ENCODE peak calls at places on chromosome 4, in six cellular contexts. One of them, this sample, is unnamed.

GRCh38 chr4:25457053-25457715 is 80.1 kb downstream of the ANAPC4 start:
- DNase-seq in HepG2: no peak
- DNase-seq in GM12878: no peak
- DNase-seq in SK-N-SH: no peak
- DNase-seq in H1: no peak
- DNase-seq in K562: no peak
- DNase-seq in this sample: no peak

GRCh38 chr4:7890635-7891393 is 48.8 kb downstream of the AFAP1 start:
- DNase-seq in SK-N-SH: no peak
- DNase-seq in H1: no peak
- DNase-seq in K562: no peak
- DNase-seq in GM12878: no peak
- DNase-seq in HepG2: peak; percentile 56
- DNase-seq in this sample: no peak

GRCh38 chr4:7719354-7720174 is 220.1 kb downstream of the AFAP1 start:
- DNase-seq in GM12878: no peak
- DNase-seq in K562: peak; percentile 58
- DNase-seq in H1: peak; percentile 96
- DNase-seq in SK-N-SH: peak; percentile 96
- DNase-seq in HepG2: peak; percentile 29
- DNase-seq in this sample: peak; percentile 30

GRCh38 chr4:38160487-38161207 is 200.4 kb downstream of the PTTG2 start:
- DNase-seq in K562: no peak
- DNase-seq in HepG2: peak; percentile 98
- DNase-seq in H1: no peak
- DNase-seq in SK-N-SH: no peak
- DNase-seq in GM12878: peak; percentile 69
- DNase-seq in this sample: peak; percentile 61

GRCh38 chr4:60296381-60296780 is 903.7 kb upstream of the ADGRL3 start:
- DNase-seq in SK-N-SH: no peak
- DNase-seq in HepG2: no peak
- DNase-seq in K562: no peak
- DNase-seq in GM12878: no peak
- DNase-seq in H1: no peak
- DNase-seq in this sample: no peak

GRCh38 chr4:108072300-108072699 is 82.6 kb downstream of the HADH start:
- DNase-seq in GM12878: peak; percentile 38
- DNase-seq in SK-N-SH: no peak
- DNase-seq in K562: no peak
- DNase-seq in H1: no peak
- DNase-seq in HepG2: no peak
- DNase-seq in this sample: no peak

GRCh38 chr4:173289351-173289725 is 44.8 kb downstream of the HMGB2 start:
- DNase-seq in HepG2: no peak
- DNase-seq in K562: peak; percentile 62
- DNase-seq in GM12878: no peak
- DNase-seq in H1: no peak
- DNase-seq in SK-N-SH: no peak
- DNase-seq in this sample: no peak

GRCh38 chr4:182083681-182084410 is 159.4 kb upstream of the TENM3 start:
- DNase-seq in H1: peak; percentile 23
- DNase-seq in K562: no peak
- DNase-seq in HepG2: no peak
- DNase-seq in SK-N-SH: no peak
- DNase-seq in GM12878: no peak
- DNase-seq in this sample: no peak

GRCh38 chr4:119136541-119136940 is 909 bp downstream of the MYOZ2 start:
- DNase-seq in H1: no peak
- DNase-seq in HepG2: no peak
- DNase-seq in K562: no peak
- DNase-seq in SK-N-SH: no peak
- DNase-seq in GM12878: no peak
- DNase-seq in this sample: no peak

GRCh38 chr4:13427599-13428325 is 56.4 kb downstream of the RAB28 start:
- DNase-seq in K562: peak; percentile 54
- DNase-seq in GM12878: no peak
- DNase-seq in H1: no peak
- DNase-seq in SK-N-SH: no peak
- DNase-seq in HepG2: no peak
- DNase-seq in this sample: no peak

GRCh38 chr4:88659061-88659889 is 38.4 kb downstream of the NAP1L5 start:
- DNase-seq in H1: no peak
- DNase-seq in GM12878: peak; percentile 9
- DNase-seq in HepG2: peak; percentile 52
- DNase-seq in SK-N-SH: peak; percentile 45
- DNase-seq in K562: peak; percentile 41
- DNase-seq in this sample: peak; percentile 12

GRCh38 chr4:72779256-72779655 is 210.2 kb upstream of the ADAMTS3 start:
- DNase-seq in GM12878: no peak
- DNase-seq in K562: no peak
- DNase-seq in H1: no peak
- DNase-seq in SK-N-SH: no peak
- DNase-seq in HepG2: no peak
- DNase-seq in this sample: no peak

GRCh38 chr4:33649015-33649414 is 2595.3 kb downstream of the ARAP2 start:
- DNase-seq in K562: peak; percentile 5
- DNase-seq in HepG2: no peak
- DNase-seq in GM12878: no peak
- DNase-seq in H1: no peak
- DNase-seq in SK-N-SH: no peak
- DNase-seq in this sample: no peak

GRCh38 chr4:86831262-86832090 is 17.7 kb downstream of the SLC10A6 start:
- DNase-seq in H1: no peak
- DNase-seq in GM12878: no peak
- DNase-seq in K562: no peak
- DNase-seq in HepG2: peak; percentile 1
- DNase-seq in SK-N-SH: no peak
- DNase-seq in this sample: no peak

GRCh38 chr4:38647096-38647819 is 16.7 kb upstream of the KLF3 start:
- DNase-seq in GM12878: no peak
- DNase-seq in SK-N-SH: no peak
- DNase-seq in HepG2: no peak
- DNase-seq in H1: no peak
- DNase-seq in K562: no peak
- DNase-seq in this sample: no peak

GRCh38 chr4:30757357-30757756 is 37.2 kb downstream of the PCDH7 start:
- DNase-seq in HepG2: no peak
- DNase-seq in SK-N-SH: no peak
- DNase-seq in GM12878: no peak
- DNase-seq in K562: peak; percentile 2
- DNase-seq in H1: no peak
- DNase-seq in this sample: no peak

GRCh38 chr4:128323401-128323800 is 35.8 kb upstream of the PGRMC2 start:
- DNase-seq in SK-N-SH: no peak
- DNase-seq in HepG2: no peak
- DNase-seq in GM12878: no peak
- DNase-seq in H1: no peak
- DNase-seq in K562: no peak
- DNase-seq in this sample: no peak

GRCh38 chr4:1550122-1551070 is 133.7 kb downstream of the FAM53A start:
- DNase-seq in HepG2: no peak
- DNase-seq in SK-N-SH: no peak
- DNase-seq in GM12878: no peak
- DNase-seq in K562: no peak
- DNase-seq in H1: no peak
- DNase-seq in this sample: no peak

GRCh38 chr4:175705407-175705806 is 106.7 kb downstream of the GPM6A start:
- DNase-seq in HepG2: no peak
- DNase-seq in SK-N-SH: peak; percentile 11
- DNase-seq in K562: no peak
- DNase-seq in H1: peak; percentile 63
- DNase-seq in GM12878: no peak
- DNase-seq in this sample: no peak
- TF ChIP-seq GABPA in HepG2: no peak
- TF ChIP-seq GABPA in SK-N-SH: no peak
- TF ChIP-seq GABPA in K562: no peak
- TF ChIP-seq GABPA in H1: no peak
- TF ChIP-seq GABPA in GM12878: no peak
- TF ChIP-seq GABPA in this sample: no peak

GRCh38 chr4:78518551-78518950 is 33.0 kb upstream of the ANXA3 start:
- DNase-seq in HepG2: no peak
- DNase-seq in K562: no peak
- DNase-seq in GM12878: no peak
- DNase-seq in SK-N-SH: no peak
- DNase-seq in H1: no peak
- DNase-seq in this sample: no peak

GRCh38 chr4:78519962-78520361 is 31.6 kb upstream of the ANXA3 start:
- DNase-seq in H1: no peak
- DNase-seq in HepG2: no peak
- DNase-seq in SK-N-SH: no peak
- DNase-seq in GM12878: no peak
- DNase-seq in K562: no peak
- DNase-seq in this sample: no peak

GRCh38 chr4:78513411-78513975 is 38.1 kb upstream of the ANXA3 start:
- DNase-seq in K562: no peak
- DNase-seq in GM12878: no peak
- DNase-seq in SK-N-SH: no peak
- DNase-seq in HepG2: peak; percentile 74
- DNase-seq in H1: no peak
- DNase-seq in this sample: no peak

GRCh38 chr4:78520808-78521226 is 30.8 kb upstream of the ANXA3 start:
- DNase-seq in GM12878: no peak
- DNase-seq in H1: no peak
- DNase-seq in K562: no peak
- DNase-seq in HepG2: no peak
- DNase-seq in SK-N-SH: no peak
- DNase-seq in this sample: no peak

GRCh38 chr4:78517050-78517652 is 34.4 kb upstream of the ANXA3 start:
- DNase-seq in GM12878: no peak
- DNase-seq in HepG2: peak; percentile 11
- DNase-seq in H1: no peak
- DNase-seq in K562: peak; percentile 45
- DNase-seq in SK-N-SH: peak; percentile 33
- DNase-seq in this sample: no peak
- H3K27ac ChIP-seq in GM12878: no peak overlapping the region
- H3K27ac ChIP-seq in HepG2: no peak overlapping the region
- H3K27ac ChIP-seq in H1: no peak overlapping the region
- H3K27ac ChIP-seq in K562: no peak overlapping the region
- H3K27ac ChIP-seq in SK-N-SH: no peak overlapping the region
- H3K27ac ChIP-seq in this sample: no peak overlapping the region

GRCh38 chr4:138875886-138876608 is 139.5 kb upstream of the NOCT start:
- DNase-seq in HepG2: no peak
- DNase-seq in H1: no peak
- DNase-seq in K562: no peak
- DNase-seq in GM12878: no peak
- DNase-seq in SK-N-SH: no peak
- DNase-seq in this sample: no peak
- TF ChIP-seq GABPA in HepG2: no peak
- TF ChIP-seq GABPA in H1: no peak
- TF ChIP-seq GABPA in K562: no peak
- TF ChIP-seq GABPA in GM12878: no peak
- TF ChIP-seq GABPA in SK-N-SH: no peak
- TF ChIP-seq GABPA in this sample: no peak

DNA sequence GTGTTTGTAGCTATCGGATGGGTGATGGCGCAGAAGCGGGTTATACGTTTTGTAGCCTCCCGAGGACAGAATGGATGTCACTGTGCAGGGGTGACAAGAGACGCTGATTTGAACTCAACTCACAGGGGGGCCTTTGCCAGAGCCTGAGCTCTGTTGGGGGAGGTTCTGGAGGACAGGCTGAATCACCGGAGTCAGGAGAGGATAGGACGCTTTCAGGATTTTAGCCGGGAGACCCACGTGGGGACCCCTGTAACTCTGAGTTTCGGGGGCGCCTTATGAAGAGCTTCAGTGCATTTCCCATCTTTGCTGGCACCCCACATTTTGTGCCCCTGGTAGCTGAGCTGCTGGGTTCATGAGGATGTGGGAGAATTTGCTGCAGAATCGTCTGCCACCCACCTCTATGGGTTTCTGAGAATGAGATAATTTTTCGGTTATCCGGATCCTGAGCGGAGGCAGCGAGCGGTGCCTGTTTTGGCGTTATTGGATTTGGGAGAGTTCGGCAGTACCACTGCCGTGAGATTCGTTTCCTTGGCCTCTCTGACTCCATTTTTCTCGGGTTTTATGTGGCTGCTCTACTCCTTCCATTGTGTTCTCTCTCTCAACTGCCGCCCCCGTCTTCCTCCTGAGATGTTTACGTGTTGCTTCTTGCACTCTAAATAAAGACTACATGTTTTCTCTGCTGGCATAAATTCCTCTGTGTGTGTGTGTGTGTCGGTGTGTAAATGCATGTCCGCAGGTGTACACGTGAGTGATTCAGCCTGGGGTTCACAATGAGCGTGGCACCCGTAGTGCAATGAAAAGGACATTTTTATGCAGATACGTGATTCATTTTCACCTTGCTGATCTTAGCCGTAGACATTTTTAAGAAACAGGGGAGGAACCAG is 81.8 kb downstream of the STOX2 start:
- DNase-seq in SK-N-SH: no peak
- DNase-seq in HepG2: no peak
- DNase-seq in K562: no peak
- DNase-seq in GM12878: no peak
- DNase-seq in H1: no peak
- DNase-seq in this sample: no peak
- H3K27ac ChIP-seq in SK-N-SH: peak overlapping the region; percentile 18
- H3K27ac ChIP-seq in HepG2: no peak overlapping the region
- H3K27ac ChIP-seq in K562: no peak overlapping the region
- H3K27ac ChIP-seq in GM12878: no peak overlapping the region
- H3K27ac ChIP-seq in H1: no peak overlapping the region
- H3K27ac ChIP-seq in this sample: no peak overlapping the region

GRCh38 chr4:40858946-40859345 is 109.2 kb downstream of the NSUN7 start:
- DNase-seq in GM12878: no peak
- DNase-seq in K562: no peak
- DNase-seq in SK-N-SH: no peak
- DNase-seq in H1: no peak
- DNase-seq in HepG2: no peak
- DNase-seq in this sample: no peak

GRCh38 chr4:40856836-40857362 is 107.1 kb downstream of the NSUN7 start:
- DNase-seq in H1: peak; percentile 90
- DNase-seq in HepG2: no peak
- DNase-seq in SK-N-SH: peak; percentile 96
- DNase-seq in K562: peak; percentile 43
- DNase-seq in GM12878: no peak
- DNase-seq in this sample: peak; percentile 64
- TF ChIP-seq GABPA in H1: no peak
- TF ChIP-seq GABPA in HepG2: no peak
- TF ChIP-seq GABPA in SK-N-SH: no peak
- TF ChIP-seq GABPA in K562: no peak
- TF ChIP-seq GABPA in GM12878: no peak
- TF ChIP-seq GABPA in this sample: no peak

GRCh38 chr4:139299536-139299935 is 1.8 kb upstream of the NAA15 start:
- DNase-seq in GM12878: no peak
- DNase-seq in H1: no peak
- DNase-seq in HepG2: no peak
- DNase-seq in K562: no peak
- DNase-seq in SK-N-SH: no peak
- DNase-seq in this sample: no peak
- H3K27ac ChIP-seq in GM12878: no peak overlapping the region
- H3K27ac ChIP-seq in H1: no peak overlapping the region
- H3K27ac ChIP-seq in HepG2: no peak overlapping the region
- H3K27ac ChIP-seq in K562: peak overlapping the region; percentile 98
- H3K27ac ChIP-seq in SK-N-SH: peak overlapping the region; percentile 94
- H3K27ac ChIP-seq in this sample: peak overlapping the region; percentile 96

This sample was measured in HL-60.